ENCODE peak calls at places on chromosomes 4 and X, in nine cellular contexts. K is breast epithelium, N is gastrocnemius medialis, R is adrenal gland, S is IMR-90, D is HCT116, V is HepG2, T is uterus, P is ovary. F is an unnamed sample.

GRCh38 chr4:74095482-74095881 is 3.5 kb downstream of the CXCL2 start:
- DNase-seq in P (no peak), N (no peak), R (no peak), D (no peak), S (no peak), V (no peak), T (no peak), K (no peak), F (no peak)

GRCh38 chr4:92825186-92825715 is 521.5 kb downstream of the GRID2 start:
- DNase-seq in S (no peak), K (no peak), R (no peak), D (no peak), N (no peak), V (no peak), P (no peak), T (no peak), F (no peak)

GRCh38 chr4:115781528-115782146 is 668.2 kb upstream of the NDST4 start:
- DNase-seq in R (no peak), P (no peak), D (no peak), K (no peak), T (no peak), N (no peak), V (no peak), S (no peak), F (no peak)

GRCh38 chr4:86653237-86653865 is 59.2 kb downstream of the PTPN13 start:
- DNase-seq in T (no peak), P (no peak), R (no peak), N (no peak), S (no peak), V (peak), K (no peak), D (peak), F (no peak)

GRCh38 chr4:186725422-186726149 is 1.9 kb upstream of the FAT1 start:
- DNase-seq in N (peak), D (peak), R (peak), S (peak), T (peak), V (peak), K (peak), P (peak), F (no peak)

GRCh38 chrX:16577483-16578029 is 72.4 kb upstream of the S100G start:
- DNase-seq in K (no peak), N (no peak), S (no peak), R (no peak), D (no peak), P (no peak), T (no peak), V (no peak), F (no peak)

GRCh38 chr4:19532120-19532848 is 719.4 kb upstream of the SLIT2 start:
- DNase-seq in V (no peak), T (no peak), N (no peak), R (no peak), K (no peak), S (peak), P (no peak), D (no peak), F (no peak)

GRCh38 chr4:7970031-7970946 is 30.6 kb upstream of the AFAP1 start:
- DNase-seq in P (peak), K (no peak), D (no peak), S (peak), R (peak), T (no peak), N (no peak), V (peak), F (peak)

GRCh38 chrX:110210417-110211139 is 107.3 kb downstream of the AMMECR1 start:
- DNase-seq in P (no peak), T (no peak), K (no peak), D (peak), N (no peak), R (no peak), V (peak), S (peak), F (no peak)

GRCh38 chr4:165799384-165799815 is 73.6 kb upstream of the TLL1 start:
- DNase-seq in T (no peak), K (no peak), V (no peak), R (no peak), N (no peak), D (no peak), S (no peak), P (no peak), F (no peak)

GRCh38 chrX:2677764-2678163 is 13.3 kb upstream of the CD99 start:
- DNase-seq in D (peak), T (peak), R (peak), N (peak), K (peak), V (no peak), P (peak), S (peak), F (no peak)

GRCh38 chrX:11100281-11101035 is 10.7 kb upstream of the HCCS start:
- DNase-seq in D (no peak), T (peak), P (peak), V (peak), S (peak), N (no peak), K (no peak), R (peak), F (no peak)

DNA sequence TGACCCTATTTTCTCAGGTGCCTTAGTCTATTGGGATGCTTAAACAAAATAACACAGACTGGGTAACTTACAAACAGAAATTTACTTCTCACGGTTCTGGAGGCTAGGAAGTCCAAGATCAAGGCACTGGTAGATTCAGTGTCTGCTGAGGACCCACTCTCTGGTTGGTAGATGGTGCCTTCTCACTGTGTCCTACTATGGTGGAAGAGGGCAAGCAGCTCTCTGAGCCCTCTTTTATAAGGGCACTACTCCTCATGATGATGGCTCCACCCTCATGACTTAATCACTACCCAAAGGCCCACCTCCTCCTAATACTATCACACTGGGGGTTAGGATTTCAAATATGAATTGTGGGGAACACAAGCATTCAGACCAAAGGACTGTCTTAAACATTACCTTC is 11.8 kb downstream of the SMIM14 start:
- DNase-seq in R (no peak), T (no peak), N (no peak), D (no peak), K (no peak), P (no peak), V (no peak), S (no peak), F (no peak)
- TF ChIP-seq POLR2A in R (no peak), T (no peak), N (no peak), D (no peak), K (no peak), P (no peak), V (no peak), S (no peak), F (peak)

GRCh38 chr4:20698820-20699219 is 1.4 kb upstream of the PACRGL start:
- DNase-seq in V (no peak), D (no peak), S (no peak), P (no peak), R (no peak), K (no peak), T (no peak), N (no peak), F (no peak)

GRCh38 chr4:20696815-20697214 is 3.4 kb upstream of the PACRGL start:
- DNase-seq in V (no peak), P (no peak), R (no peak), D (no peak), N (no peak), K (no peak), T (no peak), S (no peak), F (no peak)

GRCh38 chr4:20698382-20698781 is 1.9 kb upstream of the PACRGL start:
- DNase-seq in T (no peak), S (no peak), R (no peak), D (no peak), P (no peak), N (no peak), V (no peak), K (no peak), F (no peak)

DNA sequence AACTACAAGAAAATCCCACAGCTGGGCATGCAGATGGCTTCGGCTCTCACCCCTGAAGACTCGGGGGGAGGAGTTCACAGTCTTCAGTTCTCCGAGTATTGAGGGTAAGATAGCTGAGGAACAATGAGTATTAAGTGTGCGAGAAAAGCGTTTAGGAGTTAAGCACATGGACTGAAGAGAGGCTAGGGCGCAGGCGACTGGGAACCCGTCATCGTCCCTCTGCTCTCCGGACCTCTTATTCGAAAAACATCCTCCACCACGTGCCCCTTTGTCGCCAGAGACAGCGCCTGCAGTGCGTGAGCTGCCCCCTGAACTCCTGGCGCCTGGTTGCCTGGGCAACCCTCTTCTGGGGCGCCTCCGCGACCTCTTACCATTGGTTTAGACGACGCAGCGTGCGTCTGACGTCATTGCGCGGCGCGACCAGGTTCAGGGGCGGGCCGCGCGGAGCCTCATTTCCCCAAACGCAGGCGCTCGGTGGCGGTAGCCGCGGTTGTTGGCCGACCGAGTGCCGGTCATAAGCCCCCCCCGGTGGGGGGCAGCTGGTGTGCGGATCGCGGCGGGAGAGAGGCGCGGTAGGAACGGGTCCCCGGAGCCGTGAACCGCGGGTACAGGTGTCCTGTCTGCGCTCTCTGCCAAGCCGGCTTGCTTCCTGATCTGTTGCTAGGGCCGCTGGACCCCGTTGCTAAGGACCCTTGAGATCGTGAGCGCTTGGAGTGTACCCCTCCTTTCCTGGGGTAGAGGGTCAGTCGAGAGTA is at the start of gene PACRGL:
- DNase-seq in R (peak), V (peak), K (peak), N (peak), T (peak), D (peak), P (peak), S (peak), F (peak)
- TF ChIP-seq POLR2A in R (peak), V (peak), K (no peak), N (peak), T (peak), D (peak), P (peak), S (peak), F (peak)

GRCh38 chr4:176774852-176775251 is 17.9 kb downstream of the VEGFC start:
- DNase-seq in S (peak), D (no peak), V (no peak), N (no peak), K (no peak), T (no peak), R (no peak), P (no peak), F (no peak)
- TF ChIP-seq POLR2A in S (no peak), D (no peak), V (no peak), N (no peak), K (no peak), T (no peak), R (no peak), P (no peak), F (no peak)

GRCh38 chrX:135429429-135429828 is 7.7 kb downstream of the SMIM10L2A start:
- DNase-seq in T (no peak), P (no peak), D (no peak), S (no peak), R (no peak), N (no peak), V (no peak), K (no peak), F (no peak)

GRCh38 chrX:135421932-135422809 is at the start of gene SMIM10L2A:
- DNase-seq in P (no peak), R (no peak), K (no peak), N (no peak), S (no peak), T (no peak), V (no peak), D (no peak), F (no peak)

GRCh38 chrX:135425026-135425425 is 3.3 kb downstream of the SMIM10L2A start:
- DNase-seq in P (no peak), D (no peak), N (no peak), V (no peak), R (no peak), K (no peak), T (no peak), S (no peak), F (no peak)

GRCh38 chrX:135424469-135424868 is 2.7 kb downstream of the SMIM10L2A start:
- DNase-seq in T (no peak), P (no peak), R (no peak), D (no peak), V (no peak), N (no peak), S (no peak), K (no peak), F (no peak)

DNA sequence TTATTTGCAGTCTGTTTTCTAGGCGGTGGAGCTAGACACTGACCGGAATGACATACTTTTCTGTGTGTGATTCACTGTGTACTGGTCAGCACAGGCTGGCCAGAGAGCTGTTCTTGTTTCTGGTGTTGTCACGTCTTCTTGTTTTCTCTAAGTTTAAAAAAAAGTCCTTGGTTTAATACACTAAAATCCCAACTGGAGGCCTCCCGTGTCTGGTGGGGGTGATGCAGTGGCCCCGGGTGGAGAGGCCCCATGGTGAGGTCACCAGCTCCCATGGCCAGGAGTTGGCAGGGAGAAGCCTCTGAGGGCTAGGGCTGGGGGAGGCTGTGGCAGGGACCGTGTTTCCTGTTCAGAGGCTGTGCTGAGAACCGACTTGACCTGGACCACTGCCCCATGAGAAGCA is 3.8 kb downstream of the SMIM10L2A start:
- DNase-seq in R (peak), N (no peak), S (peak), D (no peak), V (no peak), T (no peak), K (no peak), P (no peak), F (no peak)
- TF ChIP-seq POLR2A in R (no peak), N (no peak), S (no peak), D (no peak), V (no peak), T (no peak), K (no peak), P (no peak), F (no peak)

DNA sequence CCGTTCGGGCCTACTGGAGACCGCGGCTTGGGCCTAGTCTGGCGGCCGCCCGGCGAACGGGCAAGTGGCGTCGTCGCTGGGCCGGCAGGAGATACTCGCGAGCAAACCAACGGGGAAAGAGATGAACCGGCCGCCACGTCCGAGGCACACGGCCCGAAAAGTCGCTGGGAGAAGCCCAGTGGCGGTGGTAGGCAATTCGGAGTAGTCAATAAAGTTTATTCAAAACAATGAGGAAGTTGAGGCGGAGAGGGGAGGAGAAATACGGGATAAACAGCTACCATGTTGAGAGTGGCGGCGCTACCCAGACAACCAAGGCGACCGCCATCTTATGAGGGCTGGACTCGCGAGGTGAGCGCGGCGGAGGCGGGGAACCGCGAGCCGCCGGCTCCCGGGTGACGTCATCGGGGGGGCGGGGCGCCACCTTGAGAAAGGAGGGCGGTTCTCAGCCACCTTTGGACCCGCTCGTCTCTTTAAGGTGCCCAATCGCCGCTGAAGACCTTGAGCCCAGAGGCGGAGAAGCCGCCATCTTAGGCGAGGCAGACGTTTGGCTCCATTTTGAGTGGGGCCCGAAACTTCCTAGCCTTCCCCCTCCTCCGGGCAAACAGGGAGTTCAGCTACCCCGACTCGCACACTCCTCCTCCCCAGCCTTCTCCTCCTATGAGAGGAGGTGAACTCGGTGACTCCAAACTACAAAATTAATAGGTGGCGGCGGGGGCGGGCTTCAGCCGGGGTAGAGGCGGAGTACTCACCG is at the start of gene PHF8:
- DNase-seq in N (peak), V (peak), T (peak), K (peak), P (peak), R (peak), S (peak), D (peak), F (peak)
- TF ChIP-seq POLR2A in N (peak), V (peak), T (peak), K (no peak), P (peak), R (no peak), S (peak), D (no peak), F (peak)

DNA sequence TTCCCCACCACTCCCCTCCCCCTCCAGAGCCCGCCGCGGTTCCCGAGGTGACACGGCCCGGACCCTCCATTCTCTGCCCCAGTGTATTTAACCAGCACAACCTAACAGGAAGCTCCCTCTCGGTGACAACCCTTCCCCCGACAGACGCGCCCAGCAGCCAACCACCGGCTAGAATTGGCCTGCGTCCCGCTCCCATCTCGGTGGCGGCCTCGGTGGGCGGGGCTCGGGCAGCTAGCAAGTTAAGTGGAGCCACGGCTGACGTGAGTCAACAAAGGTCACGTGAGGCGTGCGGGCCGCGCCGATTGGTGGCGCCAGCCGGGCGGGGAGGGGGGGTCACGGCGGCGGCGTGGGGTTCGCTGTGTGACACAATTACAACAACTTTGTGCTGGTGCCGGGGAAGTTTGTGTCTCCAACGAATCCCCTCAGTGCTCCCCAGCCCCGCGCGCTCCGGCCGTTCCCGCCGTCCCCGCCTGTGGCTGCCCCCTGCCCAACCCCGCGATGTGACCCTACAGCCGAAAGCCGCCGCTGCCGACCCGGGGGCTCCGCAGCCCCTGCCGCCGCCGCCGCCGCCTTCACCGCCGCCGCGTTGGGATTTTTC is at the start of gene KDM6A:
- DNase-seq in P (peak), K (peak), T (peak), D (peak), S (peak), R (peak), N (peak), V (peak), F (peak)
- TF ChIP-seq POLR2A in P (peak), K (peak), T (peak), D (peak), S (peak), R (peak), N (peak), V (no peak), F (peak)

GRCh38 chr4:2412534-2412884 is 5.9 kb downstream of the ZFYVE28 start:
- DNase-seq in P (no peak), R (no peak), V (no peak), S (no peak), N (no peak), D (no peak), K (no peak), T (no peak), F (no peak)
- TF ChIP-seq POLR2A in P (no peak), R (no peak), V (no peak), S (no peak), N (no peak), D (no peak), K (no peak), T (no peak), F (no peak)

GRCh38 chr4:78222575-78223186 is 165.6 kb downstream of the FRAS1 start:
- DNase-seq in T (no peak), S (no peak), N (no peak), P (no peak), R (no peak), K (no peak), D (no peak), V (no peak), F (no peak)
- TF ChIP-seq POLR2A in T (no peak), S (no peak), N (no peak), P (no peak), R (no peak), K (no peak), D (no peak), V (no peak), F (no peak)

DNA sequence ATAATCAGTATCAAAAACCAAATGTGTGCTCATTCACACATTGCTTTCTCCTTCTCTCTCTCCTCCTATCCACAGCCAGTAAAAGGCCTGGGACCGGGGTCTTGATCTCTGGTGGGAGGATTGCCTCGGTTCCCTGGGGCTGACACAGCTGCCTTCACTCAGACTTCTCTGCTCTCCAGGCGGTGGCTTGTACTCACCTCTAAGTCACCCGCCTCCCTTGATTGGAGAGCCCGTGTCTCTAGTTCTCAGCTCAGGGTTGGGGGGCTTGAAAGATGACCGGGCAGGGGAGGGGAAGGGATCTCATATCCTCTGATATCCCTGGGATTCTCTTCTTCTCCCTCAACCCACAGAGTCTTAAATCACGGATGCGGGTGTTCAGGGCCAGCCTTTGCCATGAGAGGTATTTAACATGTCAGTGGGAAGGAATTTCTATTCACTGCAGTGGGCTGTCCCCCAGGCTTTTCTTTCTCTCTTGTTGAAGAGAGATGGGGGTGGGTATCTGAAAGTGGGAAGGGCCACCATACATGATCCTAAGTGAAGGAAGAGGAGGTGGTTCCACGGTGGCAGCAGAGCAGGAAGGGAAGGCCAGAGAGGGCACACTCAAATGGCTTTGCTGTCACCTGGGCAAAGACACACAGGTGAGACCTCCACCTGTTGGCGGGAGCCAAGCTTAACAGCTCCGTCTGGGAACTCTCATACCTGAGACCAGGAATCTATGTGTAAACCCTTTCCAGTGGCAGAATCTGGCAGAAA is 49.1 kb downstream of the RHOH start:
- DNase-seq in P (no peak), N (no peak), D (no peak), R (no peak), K (no peak), V (no peak), T (no peak), S (no peak), F (no peak)
- TF ChIP-seq POLR2A in P (no peak), N (no peak), D (no peak), R (no peak), K (no peak), V (no peak), T (no peak), S (no peak), F (peak)

GRCh38 chr4:76148142-76148849 is at the start of gene NUP54:
- DNase-seq in K (peak), V (peak), R (peak), D (peak), P (peak), N (peak), T (peak), S (peak), F (peak)
- TF ChIP-seq POLR2A in K (peak), V (peak), R (peak), D (peak), P (peak), N (peak), T (peak), S (peak), F (peak)